ENCODE peak calls at places on chromosomes 2 and 18, in eight cellular contexts. S, Z, Q, I, Y, G, J and K are unnamed samples.

GRCh38 chr2:64654993-64655666 is 1.4 kb upstream of the SERTAD2 start:
- DNase-seq in Y (no peak), I (no peak), J (no peak), S (no peak), Q (no peak), Z (no peak), G (no peak), K (no peak)

GRCh38 chr2:51065276-51065675 is 33.3 kb upstream of the NRXN1 start:
- DNase-seq in J (no peak), Q (no peak), Y (no peak), I (no peak), S (no peak), G (no peak), Z (no peak), K (no peak)

GRCh38 chr2:85954918-85955420 is 66.2 kb upstream of the ST3GAL5 start:
- DNase-seq in I (no peak), S (no peak), Y (no peak), Z (no peak), Q (no peak), G (no peak), J (no peak), K (no peak)

GRCh38 chr2:11833601-11834000 is 87.2 kb downstream of the LPIN1 start:
- DNase-seq in I (no peak), Y (no peak), G (no peak), Z (no peak), S (peak; percentile 37), Q (peak; percentile 22), J (no peak), K (no peak)

GRCh38 chr18:3624818-3625716 is 175.1 kb downstream of the TGIF1 start:
- DNase-seq in I (peak; percentile 42), G (no peak), J (peak; percentile 35), Z (peak; percentile 60), Y (no peak), S (peak; percentile 83), Q (peak; percentile 80), K (no peak)

GRCh38 chr2:38533180-38533579 is 69.5 kb downstream of the HNRNPLL start:
- DNase-seq in S (no peak), I (peak; percentile 61), Z (no peak), J (no peak), Y (peak; percentile 85), Q (no peak), G (no peak), K (no peak)

GRCh38 chr2:152336103-152336853 is 1.3 kb downstream of the FMNL2 start:
- DNase-seq in G (peak; percentile 76), Q (no peak), J (peak; percentile 62), I (peak; percentile 72), Y (peak; percentile 65), S (no peak), Z (peak; percentile 67), K (peak; percentile 61)

GRCh38 chr2:196902828-196903227 is 23.7 kb downstream of the PGAP1 start:
- DNase-seq in S (no peak), I (no peak), J (no peak), G (no peak), Z (no peak), Q (no peak), Y (no peak), K (no peak)

GRCh38 chr2:117771969-117772630 is 42.4 kb upstream of the DDX18 start:
- DNase-seq in I (no peak), Q (peak; percentile 7), G (no peak), Z (no peak), Y (peak; percentile 17), S (peak; percentile 29), J (no peak), K (no peak)

GRCh38 chr2:161085041-161085598 is 75.1 kb upstream of the TANK start:
- DNase-seq in G (no peak), J (no peak), I (no peak), Y (no peak), Q (no peak), S (no peak), Z (no peak), K (no peak)

GRCh38 chr2:10659898-10660568 is 29.7 kb downstream of the NOL10 start:
- DNase-seq in Z (peak; percentile 68), J (peak; percentile 55), Q (peak; percentile 50), I (peak; percentile 56), G (peak; percentile 85), Y (no peak), S (peak; percentile 33), K (peak; percentile 58)

GRCh38 chr2:75098856-75099255 is 100.5 kb downstream of the TACR1 start:
- DNase-seq in J (no peak), I (no peak), Y (peak; percentile 27), Q (peak; percentile 2), S (no peak), G (peak; percentile 19), Z (no peak), K (no peak)

GRCh38 chr2:175600024-175600831 is 401.8 kb downstream of the LNPK start:
- DNase-seq in G (no peak), Z (no peak), Y (no peak), S (peak; percentile 44), Q (peak; percentile 92), J (peak; percentile 27), I (no peak), K (no peak)

GRCh38 chr2:210546424-210547223 is 9.8 kb upstream of the CPS1 start:
- DNase-seq in G (no peak), J (no peak), S (no peak), Q (no peak), Z (peak; percentile 34), Y (no peak), I (peak; percentile 64), K (no peak)

GRCh38 chr2:98911376-98912154 is 24.5 kb downstream of the CRACDL start:
- DNase-seq in I (no peak), Y (no peak), G (peak; percentile 7), Q (no peak), J (no peak), Z (no peak), S (no peak), K (no peak)

GRCh38 chr2:109410021-109410815 is 203.5 kb downstream of the SEPTIN10 start:
- DNase-seq in G (peak; percentile 21), S (peak; percentile 24), I (no peak), Q (peak; percentile 23), J (peak; percentile 57), Z (no peak), Y (no peak), K (peak; percentile 76)

DNA sequence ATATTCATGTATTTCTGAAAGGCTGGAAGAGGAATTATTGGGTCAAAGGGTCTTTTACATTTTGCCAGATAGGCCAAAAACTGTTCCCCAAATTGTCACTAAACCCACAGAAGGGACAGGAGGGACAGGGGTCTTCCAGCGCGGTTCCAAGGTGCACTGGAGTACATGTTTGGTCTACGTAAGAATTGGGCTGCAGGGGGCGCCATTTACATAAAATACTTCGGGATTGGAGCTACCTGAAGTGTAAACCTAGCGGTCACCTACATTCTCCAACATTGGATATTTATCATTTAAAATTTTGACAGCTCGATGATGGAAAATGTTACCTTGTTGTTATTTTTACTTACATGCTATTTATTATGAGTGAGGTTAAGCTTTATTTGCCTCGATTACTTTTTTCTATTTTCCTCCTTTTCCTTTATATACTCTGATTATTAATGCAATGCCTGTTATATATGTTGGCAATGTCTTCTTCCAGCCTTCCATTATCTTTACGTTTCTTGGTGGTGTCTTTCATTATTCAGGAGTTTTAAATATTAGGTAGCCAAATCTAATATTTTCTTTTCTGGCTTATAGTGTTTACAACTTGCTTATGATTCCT is 43.0 kb upstream of the RAB6C start:
- DNase-seq in Q (no peak), Y (peak; percentile 46), I (peak; percentile 52), G (peak; percentile 81), S (no peak), J (no peak), Z (no peak), K (peak; percentile 69)
- TF ChIP-seq CTCF in Q (peak; percentile 46), Y (no peak), I (peak; percentile 44), G (peak; percentile 22), S (peak; percentile 46), J (peak; percentile 40), Z (no peak), K (peak; percentile 62)

GRCh38 chr2:37020887-37021796 is 54.8 kb upstream of the STRN start:
- DNase-seq in J (no peak), S (no peak), Y (no peak), Q (no peak), Z (no peak), G (no peak), I (no peak), K (no peak)

GRCh38 chr2:37029758-37030157 is 54.4 kb downstream of the HEATR5B start:
- DNase-seq in I (no peak), Z (no peak), Q (no peak), G (no peak), J (no peak), S (no peak), Y (no peak), K (no peak)

GRCh38 chr2:37020212-37020886 is 54.0 kb upstream of the STRN start:
- DNase-seq in I (peak; percentile 27), Z (peak; percentile 92), S (peak; percentile 20), Q (peak; percentile 55), J (peak; percentile 72), G (peak; percentile 91), Y (no peak), K (no peak)

GRCh38 chr2:37026050-37026449 is 58.1 kb downstream of the HEATR5B start:
- DNase-seq in S (peak; percentile 4), G (no peak), Q (no peak), Z (no peak), I (no peak), J (no peak), Y (no peak), K (no peak)
- TF ChIP-seq CTCF in S (peak; percentile 22), G (no peak), Q (no peak), Z (no peak), I (no peak), J (no peak), Y (no peak), K (peak; percentile 8)

DNA sequence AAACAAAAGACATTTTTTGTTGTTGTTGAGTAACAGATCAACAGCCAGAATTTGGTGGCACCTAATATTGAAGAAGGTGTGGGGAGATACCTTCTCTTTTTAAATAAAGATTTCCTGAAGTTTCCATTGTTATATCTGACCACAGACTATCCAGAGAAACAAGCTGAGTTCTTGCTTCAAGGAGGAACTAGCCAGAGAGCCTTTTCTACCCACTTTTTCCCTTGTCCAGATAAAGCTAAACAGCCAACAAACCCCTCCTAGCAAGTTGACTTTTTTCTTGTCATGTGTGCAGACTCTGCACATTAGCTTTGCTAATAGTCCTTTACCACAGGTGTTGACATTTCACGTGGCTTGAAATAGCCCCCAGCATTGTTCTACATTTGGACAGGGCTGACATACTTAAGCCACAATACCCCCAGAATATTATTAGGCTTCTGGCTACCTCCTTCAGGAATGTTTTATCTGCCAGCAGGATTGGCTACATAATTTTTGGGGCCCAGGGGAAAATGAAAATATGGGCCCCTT is 40.7 kb downstream of the PCBP1 start:
- DNase-seq in Q (no peak), Z (no peak), I (no peak), S (no peak), G (no peak), Y (peak; percentile 14), J (no peak), K (no peak)
- TF ChIP-seq CTCF in Q (no peak), Z (no peak), I (no peak), S (no peak), G (no peak), Y (no peak), J (no peak), K (no peak)

DNA sequence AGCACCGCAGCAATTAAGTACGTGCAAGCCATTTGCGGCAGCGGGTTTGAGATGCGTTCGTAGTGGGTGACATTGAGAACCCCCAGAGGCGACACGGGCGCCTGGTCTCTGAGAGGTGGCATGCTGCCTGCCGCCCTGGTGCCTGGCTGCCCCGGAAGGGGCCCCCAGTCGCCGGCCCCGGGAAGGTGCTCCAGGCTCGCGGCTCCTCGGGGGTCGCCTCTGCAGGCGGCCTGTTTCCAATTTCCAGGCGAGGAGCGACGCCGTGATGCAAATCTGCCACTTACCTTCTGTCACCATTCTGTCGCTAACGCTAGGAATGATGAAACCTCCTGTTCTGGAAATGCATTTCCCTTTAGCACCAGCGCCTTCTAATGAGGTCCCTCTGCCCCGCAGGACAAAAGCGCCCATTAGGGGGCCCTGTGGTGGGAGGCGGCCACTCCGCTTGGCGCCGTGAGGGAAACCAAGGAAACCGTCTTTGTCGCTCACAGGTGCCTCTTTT is 13.0 kb downstream of the KIF5C start:
- DNase-seq in G (no peak), I (no peak), Z (no peak), Y (no peak), J (no peak), S (no peak), Q (no peak), K (peak; percentile 41)
- TF ChIP-seq CTCF in G (no peak), I (no peak), Z (no peak), Y (no peak), J (no peak), S (no peak), Q (no peak), K (peak; percentile 9)